ENCODE peak calls at places on chromosomes 2 and 18, in six cellular contexts. C is caudate nucleus; Y is iPS DF 19.7; W is cardiac muscle cell; H is effector memory CD4-positive, alpha-beta T cell; K is ovary. U is an unnamed sample.

GRCh38 chr18:23881778-23882177 is 132.8 kb upstream of the TTC39C start:
- DNase-seq in C (no peak), Y (no peak), W (no peak), H (no peak), K (no peak), U (no peak)

GRCh38 chr2:151826737-151827157 is 1.5 kb downstream of the ARL5A start:
- DNase-seq in C (no peak), Y (no peak), W (peak), H (no peak), K (no peak), U (no peak)

GRCh38 chr2:130891968-130892367 is 55.3 kb downstream of the ARHGEF4 start:
- DNase-seq in C (no peak), Y (no peak), W (no peak), H (no peak), K (no peak), U (no peak)

GRCh38 chr2:178142274-178143065 is 30.2 kb downstream of the RBM45 start:
- DNase-seq in C (no peak), Y (no peak), W (no peak), H (no peak), K (no peak), U (no peak)

GRCh38 chr2:228709788-228710371 is 528.4 kb upstream of the SPHKAP start:
- DNase-seq in C (no peak), Y (no peak), W (no peak), H (no peak), K (no peak), U (no peak)

GRCh38 chr2:231482806-231483391 is 18.6 kb upstream of the NCL start:
- DNase-seq in C (peak), Y (no peak), W (peak), H (peak), K (peak), U (peak)

GRCh38 chr18:79440728-79441127 is 45.0 kb downstream of the NFATC1 start:
- DNase-seq in C (no peak), Y (no peak), W (no peak), H (no peak), K (no peak), U (no peak)

GRCh38 chr2:174145827-174146226 is 102.5 kb downstream of the OLA1 start:
- DNase-seq in C (no peak), Y (no peak), W (peak), H (no peak), K (no peak), U (no peak)

GRCh38 chr2:119387381-119388129 is 20.8 kb downstream of the DBI start:
- DNase-seq in C (peak), Y (no peak), W (peak), H (no peak), K (peak), U (peak)

GRCh38 chr2:86224645-86225355 is 25.5 kb downstream of the MRPL35 start:
- DNase-seq in C (no peak), Y (no peak), W (no peak), H (no peak), K (no peak), U (no peak)

GRCh38 chr2:238502088-238502810 is 75.5 kb downstream of the ASB1 start:
- DNase-seq in C (no peak), Y (no peak), W (no peak), H (no peak), K (no peak), U (no peak)

GRCh38 chr2:174840436-174840835 is 76.2 kb upstream of the CHRNA1 start:
- DNase-seq in C (no peak), Y (no peak), W (peak), H (no peak), K (no peak), U (no peak)

GRCh38 chr2:177970670-177971454 is 101.7 kb downstream of the PDE11A start:
- DNase-seq in C (no peak), Y (no peak), W (no peak), H (no peak), K (no peak), U (no peak)

GRCh38 chr2:103159018-103159417 is 397.2 kb downstream of the TMEM182 start:
- DNase-seq in C (no peak), Y (no peak), W (no peak), H (no peak), K (no peak), U (peak)

GRCh38 chr2:88698498-88699233 is 7.2 kb downstream of the RPIA start:
- DNase-seq in C (no peak), Y (no peak), W (no peak), H (no peak), K (no peak), U (no peak)

GRCh38 chr2:134109725-134110124 is 144.1 kb upstream of the MGAT5 start:
- DNase-seq in C (no peak), Y (no peak), W (no peak), H (no peak), K (no peak), U (no peak)

GRCh38 chr2:236785611-236786057 is 216.0 kb downstream of the ACKR3 start:
- DNase-seq in C (no peak), Y (no peak), W (peak), H (no peak), K (no peak), U (no peak)

GRCh38 chr2:12047761-12048160 is 301.3 kb downstream of the LPIN1 start:
- DNase-seq in C (no peak), Y (no peak), W (no peak), H (no peak), K (no peak), U (no peak)

GRCh38 chr2:38522754-38523349 is 79.9 kb downstream of the HNRNPLL start:
- DNase-seq in C (no peak), Y (no peak), W (no peak), H (no peak), K (no peak), U (no peak)

GRCh38 chr2:207131634-207132418 is 33.9 kb downstream of the KLF7 start:
- DNase-seq in C (no peak), Y (no peak), W (peak), H (no peak), K (no peak), U (no peak)

GRCh38 chr2:27398962-27399361 is 10.4 kb downstream of the PPM1G start:
- DNase-seq in C (no peak), Y (no peak), W (no peak), H (no peak), K (no peak), U (no peak)

GRCh38 chr18:64639536-64639935 is 490.6 kb upstream of the LINC00305 start:
- DNase-seq in C (no peak), Y (no peak), W (no peak), H (no peak), K (no peak), U (no peak)

GRCh38 chr2:38336619-38337018 is 40.5 kb downstream of the ATL2 start:
- DNase-seq in C (no peak), Y (no peak), W (no peak), H (no peak), K (no peak), U (no peak)

GRCh38 chr2:2623939-2624338 is 292.9 kb upstream of the MYT1L start:
- DNase-seq in C (no peak), Y (no peak), W (no peak), H (no peak), K (no peak), U (no peak)

GRCh38 chr2:30580394-30580793 is 133.3 kb downstream of the LCLAT1 start:
- DNase-seq in C (no peak), Y (no peak), W (no peak), H (no peak), K (no peak), U (no peak)

GRCh38 chr2:216606551-216607527 is 26.4 kb upstream of the IGFBP2 start:
- DNase-seq in C (no peak), Y (no peak), W (no peak), H (no peak), K (no peak), U (no peak)

GRCh38 chr2:143525006-143525405 is 395.8 kb downstream of the ARHGAP15 start:
- DNase-seq in C (no peak), Y (no peak), W (peak), H (no peak), K (no peak), U (no peak)

GRCh38 chr2:147197754-147198153 is 647.1 kb upstream of the ACVR2A start:
- DNase-seq in C (no peak), Y (no peak), W (no peak), H (no peak), K (no peak), U (no peak)

GRCh38 chr2:39403311-39403710 is 33.8 kb downstream of the MAP4K3 start:
- DNase-seq in C (no peak), Y (no peak), W (peak), H (no peak), K (no peak), U (no peak)